ENCODE peak calls at places on chromosomes 11 and 22, in five cellular contexts. Q is posterior vena cava, C is cardiac fibroblast, H is T-helper 1 cell, U is NCI-H1092 treated with DMSO at 0.1 percent for 48 hours. F is an unnamed sample.

GRCh38 chr11:108967571-108967970 is 302.7 kb downstream of the DDX10 start:
- DNase-seq in U (peak; percentile 61), Q (no peak), C (peak; percentile 60), H (no peak), F (no peak)

GRCh38 chr11:692824-693414 is 2.1 kb downstream of the DEAF1 start:
- DNase-seq in Q (no peak), C (no peak), U (no peak), H (no peak), F (peak; percentile 35)

GRCh38 chr22:37561209-37562048 is 1.1 kb downstream of the CDC42EP1 start:
- DNase-seq in U (peak; percentile 49), Q (peak; percentile 98), H (peak; percentile 35), C (peak; percentile 93), F (peak; percentile 62)

GRCh38 chr11:107563702-107564101 is 1.8 kb downstream of the ALKBH8 start:
- DNase-seq in Q (no peak), C (peak; percentile 69), U (peak; percentile 24), H (no peak), F (peak; percentile 12)

GRCh38 chr11:90134420-90135003 is at the start of gene NAALAD2:
- DNase-seq in Q (peak; percentile 75), C (peak; percentile 73), U (no peak), H (no peak), F (no peak)

GRCh38 chr11:11148598-11148997 is 204.5 kb downstream of the CSNK2A3 start:
- DNase-seq in C (no peak), U (no peak), Q (no peak), H (no peak), F (no peak)

GRCh38 chr11:69091638-69092165 is 43.0 kb downstream of the TPCN2 start:
- DNase-seq in H (no peak), Q (no peak), U (no peak), C (no peak), F (no peak)

GRCh38 chr11:17991799-17992433 is 20.9 kb downstream of the SERGEF start:
- DNase-seq in Q (no peak), H (no peak), U (peak; percentile 58), C (peak; percentile 76), F (no peak)

GRCh38 chr22:35542972-35543516 is 2.4 kb downstream of the RASD2 start:
- DNase-seq in H (no peak), C (no peak), U (no peak), Q (no peak), F (no peak)

GRCh38 chr11:86931059-86931964 is 23.9 kb downstream of the FZD4 start:
- DNase-seq in Q (no peak), H (no peak), U (no peak), C (no peak), F (no peak)

GRCh38 chr11:64207247-64208085 is 945 bp downstream of the FERMT3 start:
- DNase-seq in U (no peak), Q (peak; percentile 94), H (peak; percentile 39), C (peak; percentile 79), F (peak; percentile 73)

GRCh38 chr11:116130122-116130521 is 625.9 kb upstream of the CADM1 start:
- DNase-seq in H (no peak), U (no peak), C (no peak), Q (no peak), F (no peak)

GRCh38 chr11:95140397-95141030 is 50.9 kb downstream of the ENDOD1 start:
- DNase-seq in C (peak; percentile 55), H (no peak), Q (no peak), U (no peak), F (no peak)

GRCh38 chr11:46116007-46116711 is 5.1 kb downstream of the PHF21A start:
- DNase-seq in U (no peak), H (no peak), C (no peak), Q (no peak), F (no peak)

F was measured in activated T-helper 2 cell treated with anti-CD3 and anti-CD28 coated beads, Interferon-gamma antibody, Interleukin-2, Interleukin-4, amounts not matched to agents 10 μg/mL and 5 μg/mL and 100 μg/mL, durations not matched to agents 14 hours and 24 hours and 36 hours.